ENCODE peak calls at places on chromosomes 1 and 21, in six cellular contexts. One of them, this sample, is unnamed.
A peak's percentile ranks its signal among the peaks of the same experiment; 100 is the strongest.

GRCh38 chr21:33543505-33544129 is 779 bp downstream of the SON start:
- DNase-seq in SJSA1: no peak
- DNase-seq in lower lobe of right lung: peak; percentile 84
- DNase-seq in MM.1S: no peak
- DNase-seq in tibial artery: no peak
- DNase-seq in CD8-positive, alpha-beta memory T cell: no peak
- DNase-seq in this sample: peak; percentile 78

GRCh38 chr1:156480411-156481192 is 20.0 kb downstream of the MEF2D start:
- DNase-seq in CD8-positive, alpha-beta memory T cell: peak; percentile 76
- DNase-seq in lower lobe of right lung: peak; percentile 75
- DNase-seq in MM.1S: peak; percentile 64
- DNase-seq in SJSA1: no peak
- DNase-seq in tibial artery: no peak
- DNase-seq in this sample: no peak

GRCh38 chr21:41168391-41169257 is 664 bp downstream of the BACE2 start:
- DNase-seq in lower lobe of right lung: peak; percentile 55
- DNase-seq in CD8-positive, alpha-beta memory T cell: no peak
- DNase-seq in tibial artery: peak; percentile 90
- DNase-seq in SJSA1: no peak
- DNase-seq in MM.1S: peak; percentile 27
- DNase-seq in this sample: peak; percentile 46

GRCh38 chr1:223872308-223872878 is 26.6 kb upstream of the TP53BP2 start:
- DNase-seq in tibial artery: no peak
- DNase-seq in lower lobe of right lung: no peak
- DNase-seq in CD8-positive, alpha-beta memory T cell: no peak
- DNase-seq in MM.1S: no peak
- DNase-seq in SJSA1: no peak
- DNase-seq in this sample: no peak

GRCh38 chr1:30186586-30186985 is 536.8 kb downstream of the MATN1 start:
- DNase-seq in MM.1S: no peak
- DNase-seq in tibial artery: no peak
- DNase-seq in lower lobe of right lung: no peak
- DNase-seq in CD8-positive, alpha-beta memory T cell: no peak
- DNase-seq in SJSA1: no peak
- DNase-seq in this sample: no peak

GRCh38 chr1:150578278-150579109 is 916 bp downstream of the MCL1 start:
- DNase-seq in tibial artery: peak; percentile 79
- DNase-seq in CD8-positive, alpha-beta memory T cell: peak; percentile 45
- DNase-seq in SJSA1: peak; percentile 89
- DNase-seq in lower lobe of right lung: no peak
- DNase-seq in MM.1S: peak; percentile 46
- DNase-seq in this sample: no peak

GRCh38 chr1:236421022-236421421 is 26.9 kb downstream of the EDARADD start:
- DNase-seq in MM.1S: no peak
- DNase-seq in SJSA1: peak; percentile 28
- DNase-seq in CD8-positive, alpha-beta memory T cell: no peak
- DNase-seq in lower lobe of right lung: no peak
- DNase-seq in tibial artery: no peak
- DNase-seq in this sample: no peak

GRCh38 chr1:201450721-201451291 is 18.2 kb downstream of the PHLDA3 start:
- DNase-seq in MM.1S: no peak
- DNase-seq in SJSA1: peak; percentile 74
- DNase-seq in tibial artery: peak; percentile 82
- DNase-seq in CD8-positive, alpha-beta memory T cell: no peak
- DNase-seq in lower lobe of right lung: peak; percentile 82
- DNase-seq in this sample: no peak

GRCh38 chr1:68141079-68141800 is 90.8 kb upstream of the DIRAS3 start:
- DNase-seq in SJSA1: peak; percentile 33
- DNase-seq in tibial artery: no peak
- DNase-seq in CD8-positive, alpha-beta memory T cell: no peak
- DNase-seq in MM.1S: no peak
- DNase-seq in lower lobe of right lung: no peak
- DNase-seq in this sample: no peak

GRCh38 chr1:204726478-204726877 is 40.9 kb upstream of the LRRN2 start:
- DNase-seq in lower lobe of right lung: no peak
- DNase-seq in SJSA1: no peak
- DNase-seq in CD8-positive, alpha-beta memory T cell: no peak
- DNase-seq in MM.1S: no peak
- DNase-seq in tibial artery: no peak
- DNase-seq in this sample: no peak

GRCh38 chr21:42760977-42761751 is 107.7 kb downstream of the PDE9A start:
- DNase-seq in lower lobe of right lung: peak; percentile 39
- DNase-seq in tibial artery: no peak
- DNase-seq in SJSA1: no peak
- DNase-seq in CD8-positive, alpha-beta memory T cell: no peak
- DNase-seq in MM.1S: no peak
- DNase-seq in this sample: no peak

GRCh38 chr1:185821612-185822385 is 87.6 kb downstream of the HMCN1 start:
- DNase-seq in SJSA1: no peak
- DNase-seq in CD8-positive, alpha-beta memory T cell: no peak
- DNase-seq in tibial artery: no peak
- DNase-seq in MM.1S: no peak
- DNase-seq in lower lobe of right lung: no peak
- DNase-seq in this sample: no peak

GRCh38 chr21:42641311-42642218 is 11.9 kb upstream of the PDE9A start:
- DNase-seq in CD8-positive, alpha-beta memory T cell: no peak
- DNase-seq in lower lobe of right lung: peak; percentile 37
- DNase-seq in tibial artery: no peak
- DNase-seq in MM.1S: no peak
- DNase-seq in SJSA1: no peak
- DNase-seq in this sample: peak; percentile 18

GRCh38 chr1:245383396-245384330 is 228.9 kb downstream of the KIF26B start:
- DNase-seq in lower lobe of right lung: no peak
- DNase-seq in CD8-positive, alpha-beta memory T cell: no peak
- DNase-seq in SJSA1: no peak
- DNase-seq in tibial artery: no peak
- DNase-seq in MM.1S: no peak
- DNase-seq in this sample: no peak

GRCh38 chr21:36589352-36589971 is 109.5 kb upstream of the SIM2 start:
- DNase-seq in lower lobe of right lung: peak; percentile 53
- DNase-seq in CD8-positive, alpha-beta memory T cell: no peak
- DNase-seq in MM.1S: peak; percentile 83
- DNase-seq in SJSA1: no peak
- DNase-seq in tibial artery: no peak
- DNase-seq in this sample: peak; percentile 79

GRCh38 chr1:116290085-116290670 is 82.9 kb upstream of the ATP1A1 start:
- DNase-seq in tibial artery: no peak
- DNase-seq in SJSA1: peak; percentile 30
- DNase-seq in MM.1S: no peak
- DNase-seq in lower lobe of right lung: no peak
- DNase-seq in CD8-positive, alpha-beta memory T cell: no peak
- DNase-seq in this sample: no peak

GRCh38 chr1:53431725-53432306 is 27.4 kb upstream of the DMRTB1 start:
- DNase-seq in MM.1S: no peak
- DNase-seq in tibial artery: no peak
- DNase-seq in CD8-positive, alpha-beta memory T cell: no peak
- DNase-seq in lower lobe of right lung: no peak
- DNase-seq in SJSA1: no peak
- DNase-seq in this sample: no peak

GRCh38 chr1:29240400-29240837 is 4.1 kb downstream of the PTPRU start:
- DNase-seq in CD8-positive, alpha-beta memory T cell: no peak
- DNase-seq in tibial artery: no peak
- DNase-seq in SJSA1: no peak
- DNase-seq in lower lobe of right lung: no peak
- DNase-seq in MM.1S: no peak
- DNase-seq in this sample: no peak

GRCh38 chr1:44484155-44484688 is 79.2 kb downstream of the RNF220 start:
- DNase-seq in CD8-positive, alpha-beta memory T cell: no peak
- DNase-seq in lower lobe of right lung: no peak
- DNase-seq in SJSA1: no peak
- DNase-seq in tibial artery: no peak
- DNase-seq in MM.1S: no peak
- DNase-seq in this sample: no peak

GRCh38 chr1:86169625-86170024 is 13.1 kb upstream of the COL24A1 start:
- DNase-seq in CD8-positive, alpha-beta memory T cell: no peak
- DNase-seq in lower lobe of right lung: no peak
- DNase-seq in MM.1S: no peak
- DNase-seq in SJSA1: no peak
- DNase-seq in tibial artery: no peak
- DNase-seq in this sample: no peak
- H3K4me1 ChIP-seq in CD8-positive, alpha-beta memory T cell: no peaks in the 10 kb centered on the region
- H3K4me1 ChIP-seq in lower lobe of right lung: no peaks in the 10 kb centered on the region
- H3K4me1 ChIP-seq in MM.1S: no peaks in the 10 kb centered on the region
- H3K4me1 ChIP-seq in SJSA1: no peaks in the 10 kb centered on the region
- H3K4me1 ChIP-seq in tibial artery: no peaks in the 10 kb centered on the region
- H3K4me1 ChIP-seq in this sample: no peaks in the 10 kb centered on the region

DNA sequence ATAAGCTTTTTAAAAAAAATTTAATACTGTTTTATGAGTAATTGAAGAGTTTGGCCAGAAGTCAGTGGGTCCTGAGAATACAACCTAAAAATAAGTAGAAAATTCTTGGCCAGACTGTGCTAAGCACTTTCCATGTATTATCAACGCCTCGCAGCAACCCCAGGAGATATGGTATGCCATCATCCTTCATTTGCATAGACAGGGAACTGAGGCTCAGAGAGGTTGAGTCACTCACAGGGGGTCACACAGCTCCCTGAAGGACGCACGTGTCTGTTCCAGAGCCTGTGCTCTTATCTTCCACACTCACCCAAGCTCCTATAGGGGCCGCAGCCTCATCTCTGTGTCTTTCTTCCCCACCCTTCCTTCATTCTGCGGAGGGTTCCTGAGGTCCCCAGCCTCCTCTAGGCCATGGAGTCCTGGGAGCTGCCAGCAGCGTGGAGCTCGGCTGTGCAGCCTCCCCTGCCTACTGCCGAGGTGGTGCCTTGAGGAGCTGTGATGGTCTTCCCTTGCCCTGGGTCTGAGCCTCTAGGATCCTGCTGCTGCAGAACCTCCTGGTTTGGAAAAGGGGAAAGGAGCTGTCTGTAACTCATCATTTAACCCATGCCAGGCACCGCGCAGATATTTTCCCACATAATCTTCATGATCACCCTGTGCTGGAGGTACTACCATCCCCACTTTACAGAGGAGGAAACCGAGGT is 30.3 kb upstream of the ECE1 start:
- DNase-seq in tibial artery: no peak
- DNase-seq in CD8-positive, alpha-beta memory T cell: no peak
- DNase-seq in lower lobe of right lung: no peak
- DNase-seq in SJSA1: no peak
- DNase-seq in MM.1S: no peak
- DNase-seq in this sample: no peak
- H3K4me1 ChIP-seq in tibial artery: peaks cover 95% of the 10 kb centered on the region
- H3K4me1 ChIP-seq in CD8-positive, alpha-beta memory T cell: peaks cover 37% of the 10 kb centered on the region
- H3K4me1 ChIP-seq in lower lobe of right lung: peaks cover 86% of the 10 kb centered on the region
- H3K4me1 ChIP-seq in SJSA1: peaks cover 70% of the 10 kb centered on the region
- H3K4me1 ChIP-seq in MM.1S: no peaks in the 10 kb centered on the region
- H3K4me1 ChIP-seq in this sample: no peaks in the 10 kb centered on the region

DNA sequence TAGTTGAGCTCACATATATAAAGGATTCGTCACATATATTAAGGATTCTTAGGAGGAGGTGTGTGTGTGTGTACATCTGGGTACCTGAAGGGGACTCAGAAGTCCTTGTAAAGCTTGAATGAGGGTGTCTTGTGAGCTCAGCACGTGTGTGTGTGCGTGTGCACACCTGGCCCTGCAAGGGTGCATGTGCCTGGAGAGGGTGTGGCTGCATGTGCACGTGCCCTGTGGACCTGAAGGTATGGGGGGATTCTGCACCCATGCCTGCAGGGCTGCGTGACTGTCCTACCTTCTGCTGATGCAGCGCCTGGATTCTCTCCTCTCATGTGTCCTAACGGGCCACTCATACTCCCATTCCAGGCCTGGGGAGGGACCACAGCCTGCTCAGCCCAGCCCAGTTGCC is 24.0 kb downstream of the EPHA8 start:
- DNase-seq in tibial artery: no peak
- DNase-seq in CD8-positive, alpha-beta memory T cell: no peak
- DNase-seq in MM.1S: no peak
- DNase-seq in lower lobe of right lung: no peak
- DNase-seq in SJSA1: no peak
- DNase-seq in this sample: no peak
- H3K4me1 ChIP-seq in tibial artery: no peaks in the 10 kb centered on the region
- H3K4me1 ChIP-seq in CD8-positive, alpha-beta memory T cell: no peaks in the 10 kb centered on the region
- H3K4me1 ChIP-seq in MM.1S: no peaks in the 10 kb centered on the region
- H3K4me1 ChIP-seq in lower lobe of right lung: no peaks in the 10 kb centered on the region
- H3K4me1 ChIP-seq in SJSA1: no peaks in the 10 kb centered on the region
- H3K4me1 ChIP-seq in this sample: no peaks in the 10 kb centered on the region

GRCh38 chr1:160799641-160800040 is 3.7 kb downstream of the LY9 start:
- DNase-seq in CD8-positive, alpha-beta memory T cell: no peak
- DNase-seq in MM.1S: no peak
- DNase-seq in lower lobe of right lung: no peak
- DNase-seq in SJSA1: no peak
- DNase-seq in tibial artery: no peak
- DNase-seq in this sample: no peak

GRCh38 chr1:160797861-160798273 is 1.9 kb downstream of the LY9 start:
- DNase-seq in tibial artery: no peak
- DNase-seq in lower lobe of right lung: no peak
- DNase-seq in SJSA1: no peak
- DNase-seq in CD8-positive, alpha-beta memory T cell: peak; percentile 63
- DNase-seq in MM.1S: peak; percentile 38
- DNase-seq in this sample: no peak

GRCh38 chr1:160798439-160798838 is 2.5 kb downstream of the LY9 start:
- DNase-seq in CD8-positive, alpha-beta memory T cell: no peak
- DNase-seq in SJSA1: no peak
- DNase-seq in tibial artery: no peak
- DNase-seq in MM.1S: no peak
- DNase-seq in lower lobe of right lung: no peak
- DNase-seq in this sample: no peak

GRCh38 chr1:160795951-160796383 is at the start of gene LY9:
- DNase-seq in CD8-positive, alpha-beta memory T cell: peak; percentile 93
- DNase-seq in SJSA1: no peak
- DNase-seq in tibial artery: no peak
- DNase-seq in lower lobe of right lung: no peak
- DNase-seq in MM.1S: peak; percentile 99
- DNase-seq in this sample: no peak

GRCh38 chr1:160797163-160797797 is 1.3 kb downstream of the LY9 start:
- DNase-seq in CD8-positive, alpha-beta memory T cell: no peak
- DNase-seq in MM.1S: peak; percentile 68
- DNase-seq in SJSA1: no peak
- DNase-seq in tibial artery: no peak
- DNase-seq in lower lobe of right lung: no peak
- DNase-seq in this sample: no peak
- H3K4me1 ChIP-seq in CD8-positive, alpha-beta memory T cell: peaks cover 47% of the 10 kb centered on the region
- H3K4me1 ChIP-seq in MM.1S: peaks cover 67% of the 10 kb centered on the region
- H3K4me1 ChIP-seq in SJSA1: no peaks in the 10 kb centered on the region
- H3K4me1 ChIP-seq in tibial artery: no peaks in the 10 kb centered on the region
- H3K4me1 ChIP-seq in lower lobe of right lung: no peaks in the 10 kb centered on the region
- H3K4me1 ChIP-seq in this sample: no peaks in the 10 kb centered on the region

DNA sequence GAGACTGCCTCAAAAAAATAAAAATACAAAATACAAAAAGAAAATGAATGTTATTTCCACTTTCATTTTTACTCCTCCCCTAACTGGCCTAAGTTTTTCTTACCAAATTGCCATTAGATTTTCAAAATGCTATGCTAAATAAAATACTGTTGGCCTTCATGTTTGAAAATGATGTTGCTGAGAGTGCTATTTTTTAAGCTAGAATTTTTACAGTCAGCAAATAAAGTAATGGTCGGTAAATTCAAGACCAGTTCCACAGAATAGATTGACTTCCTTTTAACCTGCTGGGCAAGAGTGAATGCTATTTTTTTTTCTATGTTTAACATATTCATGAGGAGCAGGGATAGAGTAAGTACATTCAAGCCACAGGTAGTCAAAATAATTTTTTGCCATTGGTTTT is 31.7 kb downstream of the ZNF281 start:
- DNase-seq in SJSA1: no peak
- DNase-seq in tibial artery: no peak
- DNase-seq in MM.1S: no peak
- DNase-seq in CD8-positive, alpha-beta memory T cell: no peak
- DNase-seq in lower lobe of right lung: no peak
- DNase-seq in this sample: no peak
- H3K4me1 ChIP-seq in SJSA1: peaks cover 47% of the 10 kb centered on the region
- H3K4me1 ChIP-seq in tibial artery: no peaks in the 10 kb centered on the region
- H3K4me1 ChIP-seq in MM.1S: no peaks in the 10 kb centered on the region
- H3K4me1 ChIP-seq in CD8-positive, alpha-beta memory T cell: no peaks in the 10 kb centered on the region
- H3K4me1 ChIP-seq in lower lobe of right lung: no peaks in the 10 kb centered on the region
- H3K4me1 ChIP-seq in this sample: no peaks in the 10 kb centered on the region